ENCODE peak calls at places on chromosomes 16 and 17, in eight cellular contexts. T, Y, L, H, O, D, K and Q are unnamed samples.

GRCh38 chr16:85994492-85995433 is 95.8 kb downstream of the IRF8 start:
- DNase-seq in T (no peak), Y (no peak), L (no peak), H (no peak), O (no peak), D (no peak), K (no peak), Q (no peak)

GRCh38 chr17:49968380-49969133 is 433 bp upstream of the DLX4 start:
- DNase-seq in T (peak), Y (peak), L (peak), H (no peak), O (peak), D (peak), K (peak), Q (no peak)

GRCh38 chr16:20073203-20074088 is at the start of gene GPR139:
- DNase-seq in T (no peak), Y (no peak), L (peak), H (no peak), O (no peak), D (no peak), K (peak), Q (no peak)

GRCh38 chr17:43912635-43913304 is 5.4 kb upstream of the MPP2 start:
- DNase-seq in T (no peak), Y (no peak), L (no peak), H (no peak), O (no peak), D (no peak), K (no peak), Q (no peak)

GRCh38 chr17:57340160-57340981 is 84.0 kb downstream of the MSI2 start:
- DNase-seq in T (peak), Y (no peak), L (no peak), H (no peak), O (no peak), D (peak), K (no peak), Q (no peak)

GRCh38 chr17:79851461-79851817 is 12.2 kb upstream of the CBX4 start:
- DNase-seq in T (no peak), Y (peak), L (no peak), H (no peak), O (no peak), D (no peak), K (no peak), Q (no peak)

GRCh38 chr17:32275060-32276042 is 9.7 kb downstream of the RHBDL3 start:
- DNase-seq in T (peak), Y (peak), L (peak), H (no peak), O (no peak), D (peak), K (peak), Q (no peak)

GRCh38 chr16:81280393-81280792 is 34.4 kb upstream of the GAN start:
- DNase-seq in T (no peak), Y (no peak), L (no peak), H (no peak), O (no peak), D (no peak), K (no peak), Q (no peak)

GRCh38 chr16:83733301-83733700 is 74.5 kb upstream of the HSBP1 start:
- DNase-seq in T (no peak), Y (no peak), L (no peak), H (no peak), O (no peak), D (no peak), K (no peak), Q (no peak)

GRCh38 chr17:44587339-44587738 is 30.1 kb downstream of the FZD2 start:
- DNase-seq in T (no peak), Y (peak), L (no peak), H (no peak), O (peak), D (peak), K (peak), Q (no peak)

GRCh38 chr17:33284022-33284421 is 9.1 kb downstream of the ASIC2 start:
- DNase-seq in T (no peak), Y (no peak), L (no peak), H (no peak), O (peak), D (no peak), K (no peak), Q (peak)

GRCh38 chr17:75908201-75908600 is 3.5 kb upstream of the MRPL38 start:
- DNase-seq in T (no peak), Y (no peak), L (no peak), H (no peak), O (no peak), D (no peak), K (no peak), Q (no peak)

GRCh38 chr17:17855976-17856375 is 19.2 kb upstream of the SREBF1 start:
- DNase-seq in T (no peak), Y (no peak), L (no peak), H (no peak), O (no peak), D (no peak), K (peak), Q (no peak)

GRCh38 chr16:72829846-72830620 is 217.9 kb downstream of the ZFHX3 start:
- DNase-seq in T (no peak), Y (no peak), L (no peak), H (no peak), O (no peak), D (no peak), K (no peak), Q (no peak)

GRCh38 chr17:73630531-73630930 is 13.7 kb downstream of the SDK2 start:
- DNase-seq in T (no peak), Y (no peak), L (no peak), H (no peak), O (no peak), D (no peak), K (no peak), Q (no peak)

GRCh38 chr17:30113213-30113612 is 3.4 kb upstream of the NSRP1 start:
- DNase-seq in T (peak), Y (no peak), L (no peak), H (peak), O (peak), D (no peak), K (no peak), Q (no peak)

GRCh38 chr16:54201200-54201599 is 85.4 kb downstream of the IRX3 start:
- DNase-seq in T (no peak), Y (no peak), L (peak), H (no peak), O (no peak), D (no peak), K (no peak), Q (no peak)

GRCh38 chr17:66964930-66965800 is 658 bp downstream of the CACNG4 start:
- DNase-seq in T (no peak), Y (no peak), L (peak), H (no peak), O (no peak), D (no peak), K (peak), Q (no peak)
- TF ChIP-seq POLR2AphosphoS5 in T (no peak), Y (no peak), L (no peak), H (no peak), O (no peak), D (no peak), K (no peak), Q (no peak)

GRCh38 chr17:5362162-5362811 is 57.2 kb downstream of the NUP88 start:
- DNase-seq in T (no peak), Y (no peak), L (peak), H (no peak), O (no peak), D (no peak), K (no peak), Q (no peak)

GRCh38 chr17:5364156-5364555 is 55.3 kb downstream of the NUP88 start:
- DNase-seq in T (no peak), Y (no peak), L (no peak), H (no peak), O (no peak), D (no peak), K (no peak), Q (no peak)

GRCh38 chr17:5364696-5365095 is 54.8 kb downstream of the NUP88 start:
- DNase-seq in T (no peak), Y (no peak), L (no peak), H (no peak), O (no peak), D (no peak), K (no peak), Q (no peak)

GRCh38 chr17:5365831-5366230 is 53.6 kb downstream of the NUP88 start:
- DNase-seq in T (no peak), Y (no peak), L (no peak), H (no peak), O (no peak), D (no peak), K (no peak), Q (no peak)

DNA sequence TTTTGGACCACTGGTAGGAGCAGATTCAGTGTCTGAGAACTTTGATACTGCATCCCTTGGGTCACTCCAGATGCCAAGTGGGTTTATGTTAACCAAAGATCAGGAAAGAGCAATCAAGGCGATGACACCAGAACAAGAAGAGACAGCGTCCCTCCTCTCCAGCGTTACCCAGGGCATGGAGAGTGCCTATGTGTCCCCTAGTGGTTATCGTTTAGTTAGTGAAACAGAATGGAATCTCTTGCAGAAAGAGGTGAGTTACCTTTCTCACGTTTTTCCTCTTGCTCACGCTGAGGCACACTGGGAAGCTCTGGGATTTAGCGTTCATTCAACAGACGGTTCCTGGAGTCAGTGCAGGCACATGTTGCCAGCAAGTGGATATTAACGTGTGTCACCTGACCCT is 58.0 kb downstream of the NUP88 start:
- DNase-seq in T (no peak), Y (no peak), L (peak), H (no peak), O (no peak), D (no peak), K (no peak), Q (no peak)
- TF ChIP-seq CTCF in T (no peak), Y (no peak), L (peak), H (no peak), O (no peak), D (no peak), K (no peak), Q (no peak)

GRCh38 chr17:78759203-78759968 is 22.7 kb downstream of the CYTH1 start:
- DNase-seq in T (peak), Y (no peak), L (no peak), H (no peak), O (no peak), D (peak), K (peak), Q (no peak)
- TF ChIP-seq REST in T (no peak), Y (no peak), L (no peak), H (no peak), O (no peak), D (no peak), K (no peak), Q (no peak)

GRCh38 chr16:55467898-55468297 is 11.1 kb upstream of the MMP2 start:
- DNase-seq in T (no peak), Y (no peak), L (peak), H (no peak), O (no peak), D (no peak), K (no peak), Q (no peak)

GRCh38 chr16:55464375-55464774 is 14.6 kb upstream of the MMP2 start:
- DNase-seq in T (no peak), Y (no peak), L (peak), H (no peak), O (no peak), D (no peak), K (no peak), Q (no peak)

GRCh38 chr16:55462241-55462640 is 16.8 kb upstream of the MMP2 start:
- DNase-seq in T (no peak), Y (no peak), L (no peak), H (no peak), O (no peak), D (no peak), K (no peak), Q (no peak)

GRCh38 chr16:55466209-55466608 is 12.8 kb upstream of the MMP2 start:
- DNase-seq in T (no peak), Y (no peak), L (no peak), H (no peak), O (no peak), D (no peak), K (no peak), Q (no peak)

DNA sequence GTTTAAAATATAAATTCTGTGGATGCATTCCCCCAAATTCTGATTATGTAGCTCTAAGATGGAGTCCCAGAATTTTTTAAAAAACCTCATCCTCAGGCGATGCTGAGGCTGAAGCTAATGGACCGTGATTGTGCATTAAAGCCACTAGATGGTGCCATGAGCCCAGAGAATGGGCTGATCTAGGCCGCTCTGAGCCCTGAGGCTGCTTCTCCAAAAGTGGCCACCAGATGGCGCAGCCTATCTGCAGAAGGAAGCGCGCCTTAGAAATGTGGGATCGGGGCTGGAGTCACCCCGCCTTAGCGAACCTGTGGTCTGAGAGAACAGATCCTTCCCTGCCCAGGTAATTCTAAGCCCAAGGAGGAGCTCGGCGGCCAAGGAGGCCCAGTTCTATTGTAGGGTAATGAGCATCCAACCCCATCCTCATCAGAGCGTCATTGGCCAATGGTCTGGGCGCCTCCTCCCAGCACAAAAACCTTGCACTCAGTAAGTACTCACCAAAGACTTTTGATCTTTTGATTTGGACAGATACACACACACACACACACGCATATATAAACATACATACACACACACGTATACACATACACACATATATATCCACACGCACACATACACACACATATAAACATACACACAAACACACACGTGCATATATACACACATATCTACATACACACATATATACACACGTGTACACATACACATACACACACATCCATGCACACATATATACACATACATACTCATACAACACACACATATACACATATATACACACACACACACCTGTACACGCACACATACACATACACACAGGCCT is 13.7 kb upstream of the MMP2 start:
- DNase-seq in T (peak), Y (peak), L (peak), H (peak), O (peak), D (peak), K (peak), Q (peak)
- TF ChIP-seq POLR2AphosphoS5 in T (no peak), Y (no peak), L (no peak), H (no peak), O (no peak), D (no peak), K (no peak), Q (no peak)

DNA sequence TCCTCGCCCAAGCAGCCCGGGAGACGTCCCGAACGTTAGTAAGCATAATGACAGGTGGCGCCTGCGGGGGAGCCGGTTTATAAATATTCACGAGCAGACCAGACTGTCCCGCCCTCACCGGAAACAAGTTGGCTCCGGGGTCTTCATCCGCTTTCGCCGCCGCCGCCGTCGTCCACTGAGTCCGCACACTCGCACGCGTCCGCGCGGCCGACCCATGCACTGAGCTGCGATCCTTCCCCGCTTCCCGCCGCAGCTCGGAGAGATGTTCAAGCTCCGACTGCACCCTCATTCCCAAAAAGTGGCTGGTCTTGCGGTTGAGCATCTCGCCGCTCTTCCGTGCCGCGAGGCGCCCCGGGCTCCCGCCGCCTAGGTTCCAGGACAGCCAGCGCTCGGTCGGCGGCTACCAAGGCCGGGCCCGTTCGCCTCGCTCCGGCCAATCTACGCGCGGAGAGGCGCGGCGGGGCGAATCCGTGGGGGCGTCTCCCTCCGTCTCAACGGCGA is 385 bp downstream of the CFAP119 start:
- DNase-seq in T (no peak), Y (no peak), L (peak), H (no peak), O (no peak), D (peak), K (peak), Q (no peak)
- TF ChIP-seq CTCF in T (no peak), Y (no peak), L (no peak), H (no peak), O (peak), D (no peak), K (no peak), Q (no peak)

GRCh38 chr16:89864421-89864820 is 9.0 kb upstream of the TCF25 start:
- DNase-seq in T (no peak), Y (peak), L (no peak), H (no peak), O (no peak), D (no peak), K (no peak), Q (no peak)
- TF ChIP-seq REST in T (no peak), Y (no peak), L (no peak), H (no peak), O (no peak), D (no peak), K (no peak), Q (no peak)

GRCh38 chr17:8162997-8163977 is 539 bp upstream of the VAMP2 start:
- DNase-seq in T (no peak), Y (no peak), L (peak), H (no peak), O (no peak), D (peak), K (peak), Q (no peak)

GRCh38 chr17:8161289-8162231 is 1.2 kb downstream of the VAMP2 start:
- DNase-seq in T (no peak), Y (no peak), L (no peak), H (no peak), O (no peak), D (no peak), K (no peak), Q (no peak)

GRCh38 chr17:8163978-8164814 is 1.4 kb upstream of the VAMP2 start:
- DNase-seq in T (peak), Y (no peak), L (peak), H (no peak), O (no peak), D (peak), K (no peak), Q (no peak)

GRCh38 chr17:8160741-8161221 is 2.0 kb downstream of the VAMP2 start:
- DNase-seq in T (no peak), Y (no peak), L (no peak), H (no peak), O (no peak), D (no peak), K (no peak), Q (no peak)

GRCh38 chr17:8162232-8162996 is at the start of gene VAMP2:
- DNase-seq in T (peak), Y (no peak), L (peak), H (no peak), O (no peak), D (peak), K (peak), Q (no peak)
- TF ChIP-seq POLR2AphosphoS5 in T (peak), Y (peak), L (peak), H (peak), O (peak), D (peak), K (peak), Q (peak)

DNA sequence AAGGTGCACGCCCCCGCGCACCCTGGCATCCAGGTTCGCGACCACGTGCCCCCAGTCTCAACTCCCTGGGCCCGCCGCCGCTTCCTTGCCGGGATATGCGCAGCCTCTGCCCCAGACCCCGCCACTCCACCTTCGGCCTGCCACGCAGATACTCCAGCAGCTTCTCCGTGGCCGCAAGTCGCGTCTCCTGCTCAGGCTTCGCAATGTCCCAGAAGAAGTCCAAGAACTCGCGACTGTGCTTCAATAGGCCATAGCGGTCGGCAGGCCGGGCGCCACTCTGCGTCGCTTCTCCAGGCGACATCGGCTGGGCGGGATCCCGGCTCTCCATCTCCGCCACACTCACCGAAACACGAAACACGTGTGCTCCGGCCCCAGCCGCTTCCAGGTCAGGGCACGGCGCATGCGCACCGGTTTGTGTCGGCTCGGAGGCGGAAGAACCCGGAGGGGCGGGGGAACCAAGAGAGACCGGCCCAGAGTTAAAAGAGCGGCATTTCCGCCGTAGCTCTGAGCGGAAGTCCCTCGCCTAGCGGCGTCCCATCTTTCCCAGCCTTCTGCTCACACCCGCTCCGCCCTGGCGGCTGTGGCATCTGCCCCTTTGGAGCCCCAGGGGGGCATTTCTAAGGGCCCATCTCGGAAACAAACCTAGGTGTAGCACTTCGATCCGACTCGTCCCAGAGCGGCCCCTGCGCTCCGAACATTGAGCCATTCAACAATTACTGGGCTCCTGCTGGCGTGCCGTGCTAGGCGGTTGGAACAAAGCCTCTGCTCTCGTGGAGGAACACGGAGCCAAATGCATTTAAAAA is at the start of gene MYBBP1A:
- DNase-seq in T (peak), Y (peak), L (peak), H (peak), O (peak), D (peak), K (peak), Q (peak)
- TF ChIP-seq CTCF in T (no peak), Y (no peak), L (no peak), H (no peak), O (peak), D (no peak), K (peak), Q (no peak)